ENCODE peak calls at places on chromosomes 7 and 10, in eight cellular contexts. One of them, this sample, is unnamed.
A peak's percentile ranks its signal among the peaks of the same experiment; 100 is the strongest.

GRCh38 chr10:132684164-132684891 is 101.6 kb downstream of the NKX6-2 start:
- DNase-seq in epithelial cell of esophagus: peak; percentile 67
- DNase-seq in erythroblast: peak; percentile 76
- DNase-seq in effector memory CD8-positive, alpha-beta T cell: no peak
- DNase-seq in HEK293T: no peak
- DNase-seq in NCI-H1417 treated with DMSO at 0.1 percent for 48 hours: no peak
- DNase-seq in body of pancreas: peak; percentile 20
- DNase-seq in Calu3: peak; percentile 10
- DNase-seq in this sample: peak; percentile 30

GRCh38 chr10:2812631-2813030 is 254.7 kb upstream of the PFKP start:
- DNase-seq in Calu3: no peak
- DNase-seq in erythroblast: no peak
- DNase-seq in body of pancreas: no peak
- DNase-seq in effector memory CD8-positive, alpha-beta T cell: no peak
- DNase-seq in epithelial cell of esophagus: no peak
- DNase-seq in NCI-H1417 treated with DMSO at 0.1 percent for 48 hours: no peak
- DNase-seq in HEK293T: no peak
- DNase-seq in this sample: no peak

GRCh38 chr10:14875941-14876340 is 2.7 kb upstream of the SUV39H2 start:
- DNase-seq in HEK293T: no peak
- DNase-seq in body of pancreas: no peak
- DNase-seq in Calu3: no peak
- DNase-seq in erythroblast: no peak
- DNase-seq in epithelial cell of esophagus: no peak
- DNase-seq in effector memory CD8-positive, alpha-beta T cell: no peak
- DNase-seq in NCI-H1417 treated with DMSO at 0.1 percent for 48 hours: no peak
- DNase-seq in this sample: no peak

GRCh38 chr10:12742776-12743175 is 258.7 kb downstream of the CCDC3 start:
- DNase-seq in Calu3: no peak
- DNase-seq in erythroblast: no peak
- DNase-seq in epithelial cell of esophagus: no peak
- DNase-seq in HEK293T: no peak
- DNase-seq in NCI-H1417 treated with DMSO at 0.1 percent for 48 hours: no peak
- DNase-seq in effector memory CD8-positive, alpha-beta T cell: no peak
- DNase-seq in body of pancreas: no peak
- DNase-seq in this sample: no peak

GRCh38 chr10:123930340-123931001 is 38.9 kb upstream of the CPXM2 start:
- DNase-seq in epithelial cell of esophagus: no peak
- DNase-seq in effector memory CD8-positive, alpha-beta T cell: no peak
- DNase-seq in NCI-H1417 treated with DMSO at 0.1 percent for 48 hours: no peak
- DNase-seq in Calu3: no peak
- DNase-seq in erythroblast: no peak
- DNase-seq in HEK293T: no peak
- DNase-seq in body of pancreas: no peak
- DNase-seq in this sample: no peak

GRCh38 chr10:6833458-6834011 is 253.5 kb upstream of the PRKCQ start:
- DNase-seq in NCI-H1417 treated with DMSO at 0.1 percent for 48 hours: no peak
- DNase-seq in epithelial cell of esophagus: no peak
- DNase-seq in Calu3: no peak
- DNase-seq in body of pancreas: no peak
- DNase-seq in HEK293T: no peak
- DNase-seq in erythroblast: no peak
- DNase-seq in effector memory CD8-positive, alpha-beta T cell: no peak
- DNase-seq in this sample: no peak

GRCh38 chr7:117190104-117190503 is 132.8 kb downstream of the WNT2 start:
- DNase-seq in erythroblast: no peak
- DNase-seq in body of pancreas: no peak
- DNase-seq in NCI-H1417 treated with DMSO at 0.1 percent for 48 hours: no peak
- DNase-seq in Calu3: no peak
- DNase-seq in epithelial cell of esophagus: no peak
- DNase-seq in HEK293T: no peak
- DNase-seq in effector memory CD8-positive, alpha-beta T cell: no peak
- DNase-seq in this sample: no peak

GRCh38 chr10:128861018-128861565 is 605.9 kb upstream of the MGMT start:
- DNase-seq in NCI-H1417 treated with DMSO at 0.1 percent for 48 hours: no peak
- DNase-seq in epithelial cell of esophagus: no peak
- DNase-seq in body of pancreas: no peak
- DNase-seq in erythroblast: no peak
- DNase-seq in effector memory CD8-positive, alpha-beta T cell: no peak
- DNase-seq in Calu3: no peak
- DNase-seq in HEK293T: no peak
- DNase-seq in this sample: no peak

GRCh38 chr7:158278745-158279320 is 308.8 kb downstream of the PTPRN2 start:
- DNase-seq in HEK293T: no peak
- DNase-seq in Calu3: no peak
- DNase-seq in erythroblast: no peak
- DNase-seq in NCI-H1417 treated with DMSO at 0.1 percent for 48 hours: no peak
- DNase-seq in epithelial cell of esophagus: no peak
- DNase-seq in effector memory CD8-positive, alpha-beta T cell: no peak
- DNase-seq in body of pancreas: no peak
- DNase-seq in this sample: no peak

GRCh38 chr10:79342295-79342761 is 4.9 kb upstream of the PPIF start:
- DNase-seq in HEK293T: no peak
- DNase-seq in NCI-H1417 treated with DMSO at 0.1 percent for 48 hours: no peak
- DNase-seq in body of pancreas: peak; percentile 70
- DNase-seq in Calu3: no peak
- DNase-seq in epithelial cell of esophagus: no peak
- DNase-seq in effector memory CD8-positive, alpha-beta T cell: no peak
- DNase-seq in erythroblast: no peak
- DNase-seq in this sample: no peak

GRCh38 chr7:101673951-101674350 is 44.9 kb upstream of the MYL10 start:
- DNase-seq in HEK293T: no peak
- DNase-seq in Calu3: no peak
- DNase-seq in NCI-H1417 treated with DMSO at 0.1 percent for 48 hours: no peak
- DNase-seq in effector memory CD8-positive, alpha-beta T cell: no peak
- DNase-seq in body of pancreas: no peak
- DNase-seq in erythroblast: no peak
- DNase-seq in epithelial cell of esophagus: peak; percentile 79
- DNase-seq in this sample: no peak

GRCh38 chr7:79909124-79909641 is 225.4 kb upstream of the GNAI1 start:
- DNase-seq in body of pancreas: no peak
- DNase-seq in erythroblast: no peak
- DNase-seq in HEK293T: no peak
- DNase-seq in epithelial cell of esophagus: no peak
- DNase-seq in NCI-H1417 treated with DMSO at 0.1 percent for 48 hours: no peak
- DNase-seq in effector memory CD8-positive, alpha-beta T cell: no peak
- DNase-seq in Calu3: no peak
- DNase-seq in this sample: no peak

GRCh38 chr10:34814228-34815173 is 595 bp downstream of the PARD3 start:
- DNase-seq in epithelial cell of esophagus: peak; percentile 35
- DNase-seq in body of pancreas: peak; percentile 73
- DNase-seq in erythroblast: peak; percentile 48
- DNase-seq in NCI-H1417 treated with DMSO at 0.1 percent for 48 hours: no peak
- DNase-seq in Calu3: peak; percentile 68
- DNase-seq in effector memory CD8-positive, alpha-beta T cell: no peak
- DNase-seq in HEK293T: peak; percentile 35
- DNase-seq in this sample: peak; percentile 57

GRCh38 chr7:64626557-64626956 is 39.4 kb upstream of the ZNF107 start:
- DNase-seq in epithelial cell of esophagus: no peak
- DNase-seq in body of pancreas: no peak
- DNase-seq in effector memory CD8-positive, alpha-beta T cell: no peak
- DNase-seq in Calu3: no peak
- DNase-seq in NCI-H1417 treated with DMSO at 0.1 percent for 48 hours: no peak
- DNase-seq in HEK293T: no peak
- DNase-seq in erythroblast: no peak
- DNase-seq in this sample: no peak

GRCh38 chr10:128623776-128624175 is 497.6 kb upstream of the MKI67 start:
- DNase-seq in epithelial cell of esophagus: no peak
- DNase-seq in Calu3: no peak
- DNase-seq in effector memory CD8-positive, alpha-beta T cell: no peak
- DNase-seq in erythroblast: no peak
- DNase-seq in NCI-H1417 treated with DMSO at 0.1 percent for 48 hours: no peak
- DNase-seq in body of pancreas: no peak
- DNase-seq in HEK293T: no peak
- DNase-seq in this sample: no peak

GRCh38 chr10:12875100-12875499 is 126.4 kb downstream of the CCDC3 start:
- DNase-seq in Calu3: no peak
- DNase-seq in body of pancreas: peak; percentile 26
- DNase-seq in effector memory CD8-positive, alpha-beta T cell: no peak
- DNase-seq in erythroblast: no peak
- DNase-seq in epithelial cell of esophagus: no peak
- DNase-seq in HEK293T: no peak
- DNase-seq in NCI-H1417 treated with DMSO at 0.1 percent for 48 hours: no peak
- DNase-seq in this sample: no peak